ENCODE peak calls at places on chromosomes 11 and 22, in seven cellular contexts. One of them, this sample, is unnamed.

GRCh38 chr11:93585758-93586157 is 42.6 kb upstream of the SMCO4 start:
- DNase-seq in mammary epithelial cell: peak; percentile 49
- DNase-seq in brain microvascular endothelial cell: peak; percentile 80
- DNase-seq in fibroblast of pulmonary artery: peak; percentile 66
- DNase-seq in body of pancreas: peak; percentile 16
- DNase-seq in heart right ventricle: no peak
- DNase-seq in right lobe of liver: peak; percentile 66
- DNase-seq in this sample: peak; percentile 56

GRCh38 chr11:105148241-105148640 is 8.7 kb upstream of the CARD18 start:
- DNase-seq in brain microvascular endothelial cell: peak; percentile 34
- DNase-seq in mammary epithelial cell: no peak
- DNase-seq in body of pancreas: no peak
- DNase-seq in heart right ventricle: no peak
- DNase-seq in right lobe of liver: no peak
- DNase-seq in fibroblast of pulmonary artery: no peak
- DNase-seq in this sample: no peak

GRCh38 chr11:96279018-96279417 is 64.0 kb downstream of the MAML2 start:
- DNase-seq in brain microvascular endothelial cell: peak; percentile 35
- DNase-seq in heart right ventricle: no peak
- DNase-seq in body of pancreas: no peak
- DNase-seq in mammary epithelial cell: no peak
- DNase-seq in right lobe of liver: no peak
- DNase-seq in fibroblast of pulmonary artery: no peak
- DNase-seq in this sample: no peak

GRCh38 chr11:20093775-20094174 is 66.5 kb downstream of the DBX1 start:
- DNase-seq in right lobe of liver: no peak
- DNase-seq in body of pancreas: no peak
- DNase-seq in fibroblast of pulmonary artery: peak; percentile 62
- DNase-seq in brain microvascular endothelial cell: peak; percentile 76
- DNase-seq in mammary epithelial cell: no peak
- DNase-seq in heart right ventricle: no peak
- DNase-seq in this sample: no peak

GRCh38 chr11:113951487-113951886 is 23.4 kb upstream of the HTR3A start:
- DNase-seq in fibroblast of pulmonary artery: no peak
- DNase-seq in mammary epithelial cell: no peak
- DNase-seq in heart right ventricle: no peak
- DNase-seq in body of pancreas: no peak
- DNase-seq in right lobe of liver: no peak
- DNase-seq in brain microvascular endothelial cell: no peak
- DNase-seq in this sample: no peak

GRCh38 chr11:67289226-67289650 is at the start of gene ANKRD13D:
- DNase-seq in body of pancreas: peak; percentile 50
- DNase-seq in mammary epithelial cell: peak; percentile 36
- DNase-seq in brain microvascular endothelial cell: no peak
- DNase-seq in fibroblast of pulmonary artery: no peak
- DNase-seq in right lobe of liver: peak; percentile 73
- DNase-seq in heart right ventricle: no peak
- DNase-seq in this sample: no peak

GRCh38 chr22:36330655-36331305 is 57.0 kb downstream of the MYH9 start:
- DNase-seq in fibroblast of pulmonary artery: peak; percentile 83
- DNase-seq in body of pancreas: no peak
- DNase-seq in right lobe of liver: no peak
- DNase-seq in mammary epithelial cell: no peak
- DNase-seq in brain microvascular endothelial cell: peak; percentile 67
- DNase-seq in heart right ventricle: peak; percentile 80
- DNase-seq in this sample: no peak

GRCh38 chr11:71488086-71488967 is 35.3 kb downstream of the NADSYN1 start:
- DNase-seq in heart right ventricle: peak; percentile 21
- DNase-seq in mammary epithelial cell: peak; percentile 78
- DNase-seq in fibroblast of pulmonary artery: peak; percentile 59
- DNase-seq in body of pancreas: no peak
- DNase-seq in right lobe of liver: no peak
- DNase-seq in brain microvascular endothelial cell: peak; percentile 52
- DNase-seq in this sample: peak; percentile 62

GRCh38 chr11:116910378-116910777 is 73.0 kb upstream of the APOA1 start:
- DNase-seq in heart right ventricle: no peak
- DNase-seq in right lobe of liver: no peak
- DNase-seq in body of pancreas: no peak
- DNase-seq in fibroblast of pulmonary artery: peak; percentile 21
- DNase-seq in mammary epithelial cell: no peak
- DNase-seq in brain microvascular endothelial cell: no peak
- DNase-seq in this sample: no peak

GRCh38 chr11:44611088-44611487 is 45.6 kb downstream of the CD82 start:
- DNase-seq in mammary epithelial cell: no peak
- DNase-seq in fibroblast of pulmonary artery: no peak
- DNase-seq in brain microvascular endothelial cell: no peak
- DNase-seq in right lobe of liver: no peak
- DNase-seq in heart right ventricle: no peak
- DNase-seq in body of pancreas: no peak
- DNase-seq in this sample: no peak

GRCh38 chr22:32627091-32627490 is 152.5 kb downstream of the FBXO7 start:
- DNase-seq in heart right ventricle: peak; percentile 49
- DNase-seq in right lobe of liver: no peak
- DNase-seq in body of pancreas: no peak
- DNase-seq in fibroblast of pulmonary artery: no peak
- DNase-seq in mammary epithelial cell: no peak
- DNase-seq in brain microvascular endothelial cell: no peak
- DNase-seq in this sample: no peak

GRCh38 chr11:123196060-123196714 is 1.1 kb upstream of the CLMP start:
- DNase-seq in fibroblast of pulmonary artery: no peak
- DNase-seq in right lobe of liver: no peak
- DNase-seq in heart right ventricle: no peak
- DNase-seq in mammary epithelial cell: no peak
- DNase-seq in brain microvascular endothelial cell: no peak
- DNase-seq in body of pancreas: no peak
- DNase-seq in this sample: no peak

GRCh38 chr11:61254403-61255025 is 13.5 kb downstream of the PGA5 start:
- DNase-seq in heart right ventricle: peak; percentile 44
- DNase-seq in mammary epithelial cell: peak; percentile 39
- DNase-seq in right lobe of liver: peak; percentile 69
- DNase-seq in brain microvascular endothelial cell: peak; percentile 46
- DNase-seq in body of pancreas: peak; percentile 67
- DNase-seq in fibroblast of pulmonary artery: peak; percentile 73
- DNase-seq in this sample: peak; percentile 9

GRCh38 chr11:130979386-130979972 is 63.2 kb upstream of the SNX19 start:
- DNase-seq in heart right ventricle: no peak
- DNase-seq in mammary epithelial cell: peak; percentile 36
- DNase-seq in right lobe of liver: no peak
- DNase-seq in fibroblast of pulmonary artery: peak; percentile 61
- DNase-seq in body of pancreas: no peak
- DNase-seq in brain microvascular endothelial cell: peak; percentile 18
- DNase-seq in this sample: no peak

GRCh38 chr11:44930588-44931302 is 19.9 kb downstream of the TP53I11 start:
- DNase-seq in brain microvascular endothelial cell: no peak
- DNase-seq in fibroblast of pulmonary artery: no peak
- DNase-seq in mammary epithelial cell: no peak
- DNase-seq in right lobe of liver: no peak
- DNase-seq in body of pancreas: no peak
- DNase-seq in heart right ventricle: no peak
- DNase-seq in this sample: no peak

GRCh38 chr22:48299124-48299523 is 1528.5 kb downstream of the BRD1 start:
- DNase-seq in fibroblast of pulmonary artery: no peak
- DNase-seq in brain microvascular endothelial cell: no peak
- DNase-seq in heart right ventricle: no peak
- DNase-seq in right lobe of liver: no peak
- DNase-seq in body of pancreas: no peak
- DNase-seq in mammary epithelial cell: no peak
- DNase-seq in this sample: no peak

GRCh38 chr11:23746896-23747295 is 750.0 kb upstream of the LUZP2 start:
- DNase-seq in right lobe of liver: no peak
- DNase-seq in brain microvascular endothelial cell: no peak
- DNase-seq in heart right ventricle: no peak
- DNase-seq in fibroblast of pulmonary artery: no peak
- DNase-seq in mammary epithelial cell: no peak
- DNase-seq in body of pancreas: no peak
- DNase-seq in this sample: no peak

GRCh38 chr11:23749762-23750430 is 747.0 kb upstream of the LUZP2 start:
- DNase-seq in heart right ventricle: no peak
- DNase-seq in body of pancreas: no peak
- DNase-seq in fibroblast of pulmonary artery: no peak
- DNase-seq in right lobe of liver: no peak
- DNase-seq in mammary epithelial cell: no peak
- DNase-seq in brain microvascular endothelial cell: no peak
- DNase-seq in this sample: no peak

GRCh38 chr11:23755076-23755475 is 741.8 kb upstream of the LUZP2 start:
- DNase-seq in mammary epithelial cell: no peak
- DNase-seq in body of pancreas: no peak
- DNase-seq in fibroblast of pulmonary artery: no peak
- DNase-seq in heart right ventricle: no peak
- DNase-seq in right lobe of liver: no peak
- DNase-seq in brain microvascular endothelial cell: no peak
- DNase-seq in this sample: no peak

GRCh38 chr11:23755769-23756168 is 741.1 kb upstream of the LUZP2 start:
- DNase-seq in brain microvascular endothelial cell: no peak
- DNase-seq in right lobe of liver: no peak
- DNase-seq in body of pancreas: no peak
- DNase-seq in heart right ventricle: no peak
- DNase-seq in mammary epithelial cell: no peak
- DNase-seq in fibroblast of pulmonary artery: peak; percentile 13
- DNase-seq in this sample: no peak

GRCh38 chr11:23751280-23751679 is 745.6 kb upstream of the LUZP2 start:
- DNase-seq in brain microvascular endothelial cell: no peak
- DNase-seq in mammary epithelial cell: no peak
- DNase-seq in body of pancreas: no peak
- DNase-seq in heart right ventricle: no peak
- DNase-seq in fibroblast of pulmonary artery: no peak
- DNase-seq in right lobe of liver: no peak
- DNase-seq in this sample: no peak
- TF ChIP-seq CTCF in brain microvascular endothelial cell: no peak
- TF ChIP-seq CTCF in mammary epithelial cell: no peak
- TF ChIP-seq CTCF in body of pancreas: no peak
- TF ChIP-seq CTCF in heart right ventricle: no peak
- TF ChIP-seq CTCF in fibroblast of pulmonary artery: no peak
- TF ChIP-seq CTCF in right lobe of liver: no peak
- TF ChIP-seq CTCF in this sample: no peak

GRCh38 chr11:64224151-64224890 is 1.7 kb downstream of the TRPT1 start:
- DNase-seq in right lobe of liver: peak; percentile 49
- DNase-seq in fibroblast of pulmonary artery: no peak
- DNase-seq in body of pancreas: no peak
- DNase-seq in heart right ventricle: no peak
- DNase-seq in mammary epithelial cell: peak; percentile 38
- DNase-seq in brain microvascular endothelial cell: no peak
- DNase-seq in this sample: no peak
- H3K4me3 ChIP-seq in right lobe of liver: no peak overlapping the region
- H3K4me3 ChIP-seq in fibroblast of pulmonary artery: no peak overlapping the region
- H3K4me3 ChIP-seq in body of pancreas: no peak overlapping the region
- H3K4me3 ChIP-seq in heart right ventricle: no peak overlapping the region
- H3K4me3 ChIP-seq in mammary epithelial cell: no peak overlapping the region
- H3K4me3 ChIP-seq in brain microvascular endothelial cell: no peak overlapping the region
- H3K4me3 ChIP-seq in this sample: no peak overlapping the region

DNA sequence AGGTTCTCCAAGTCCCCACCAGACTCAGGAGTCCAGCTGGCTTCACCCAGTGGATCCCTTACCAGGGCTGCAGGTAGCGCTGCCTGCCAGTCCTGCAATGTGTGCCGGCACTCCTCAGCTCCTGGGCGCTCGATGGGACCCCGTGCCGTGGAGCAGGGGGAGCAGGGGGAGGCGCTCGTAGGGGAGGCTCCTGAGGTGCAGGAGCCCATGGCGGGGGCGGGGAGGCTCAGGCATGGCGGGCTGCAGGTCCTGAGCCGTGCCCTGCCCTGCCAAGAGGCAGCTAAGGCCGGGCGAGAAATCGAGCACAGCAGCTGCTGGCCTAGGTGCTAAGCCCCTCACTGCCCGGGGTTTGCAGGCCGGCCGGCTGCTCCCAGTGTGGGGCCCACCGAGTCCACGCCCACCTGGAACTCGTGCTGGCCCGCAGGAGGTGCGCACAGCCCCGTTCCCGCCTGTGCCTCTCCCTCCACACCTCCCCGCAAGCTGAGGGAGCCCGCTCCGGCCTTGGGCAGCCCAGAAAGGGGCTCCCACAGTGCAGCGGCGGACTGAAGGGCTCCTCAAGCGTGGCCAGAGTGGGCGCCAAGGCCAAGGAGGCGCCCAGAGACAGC is 792.9 kb upstream of the CCDC179 start:
- DNase-seq in right lobe of liver: no peak
- DNase-seq in body of pancreas: no peak
- DNase-seq in heart right ventricle: no peak
- DNase-seq in brain microvascular endothelial cell: no peak
- DNase-seq in fibroblast of pulmonary artery: no peak
- DNase-seq in mammary epithelial cell: no peak
- DNase-seq in this sample: no peak
- TF ChIP-seq CTCF in right lobe of liver: no peak
- TF ChIP-seq CTCF in body of pancreas: no peak
- TF ChIP-seq CTCF in heart right ventricle: no peak
- TF ChIP-seq CTCF in brain microvascular endothelial cell: no peak
- TF ChIP-seq CTCF in fibroblast of pulmonary artery: no peak
- TF ChIP-seq CTCF in mammary epithelial cell: no peak
- TF ChIP-seq CTCF in this sample: no peak

GRCh38 chr11:6655790-6656580 is at the start of gene DCHS1:
- DNase-seq in fibroblast of pulmonary artery: no peak
- DNase-seq in right lobe of liver: peak; percentile 56
- DNase-seq in brain microvascular endothelial cell: no peak
- DNase-seq in mammary epithelial cell: no peak
- DNase-seq in heart right ventricle: peak; percentile 60
- DNase-seq in body of pancreas: no peak
- DNase-seq in this sample: no peak
- H3K4me3 ChIP-seq in fibroblast of pulmonary artery: peak within 1 kb of the TSS; percentile 34
- H3K4me3 ChIP-seq in right lobe of liver: no peak within 1 kb of the TSS
- H3K4me3 ChIP-seq in brain microvascular endothelial cell: peak within 1 kb of the TSS; percentile 27
- H3K4me3 ChIP-seq in mammary epithelial cell: no peak within 1 kb of the TSS
- H3K4me3 ChIP-seq in heart right ventricle: peak within 1 kb of the TSS; percentile 45
- H3K4me3 ChIP-seq in body of pancreas: no peak within 1 kb of the TSS
- H3K4me3 ChIP-seq in this sample: peak within 1 kb of the TSS; percentile 30

DNA sequence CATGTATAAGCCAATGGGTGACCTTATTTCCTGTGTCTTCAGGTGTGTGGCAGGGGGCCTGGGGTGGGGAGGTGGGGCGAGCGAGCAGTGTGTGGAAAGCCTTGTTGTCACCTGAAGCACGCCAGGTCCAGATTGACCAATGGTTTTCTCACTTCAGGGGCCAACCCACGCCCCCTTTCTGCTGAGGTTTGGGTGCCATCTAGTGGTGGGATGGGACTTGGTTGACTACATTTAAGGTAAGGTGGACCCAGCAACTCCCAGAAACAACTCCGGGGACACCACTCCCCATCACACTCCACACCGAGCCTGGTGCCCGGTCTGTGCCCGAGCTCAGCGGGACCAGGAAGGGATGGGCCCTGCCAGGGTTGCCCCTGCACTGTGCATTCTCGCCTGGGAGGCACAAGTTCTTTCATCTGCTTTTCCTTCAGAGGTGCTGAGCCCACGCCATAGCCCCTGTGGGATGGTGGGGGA is 40.0 kb downstream of the TPCN2 start:
- DNase-seq in brain microvascular endothelial cell: peak; percentile 62
- DNase-seq in right lobe of liver: no peak
- DNase-seq in heart right ventricle: peak; percentile 79
- DNase-seq in fibroblast of pulmonary artery: peak; percentile 83
- DNase-seq in body of pancreas: peak; percentile 69
- DNase-seq in mammary epithelial cell: peak; percentile 70
- DNase-seq in this sample: no peak
- TF ChIP-seq CTCF in brain microvascular endothelial cell: peak; percentile 87
- TF ChIP-seq CTCF in right lobe of liver: peak; percentile 74
- TF ChIP-seq CTCF in heart right ventricle: peak; percentile 78
- TF ChIP-seq CTCF in fibroblast of pulmonary artery: peak; percentile 78
- TF ChIP-seq CTCF in body of pancreas: peak; percentile 66
- TF ChIP-seq CTCF in mammary epithelial cell: peak; percentile 81
- TF ChIP-seq CTCF in this sample: peak; percentile 77